ENCODE peak calls at places on chromosomes 2 and 18, in four cellular contexts. S is GM10248, K is Caki2, U is HFF-Myc. H is an unnamed sample.

GRCh38 chr18:50189160-50189559 is 5.8 kb downstream of the MYO5B start:
- DNase-seq in S (no peak), K (no peak), U (no peak), H (no peak)

GRCh38 chr2:240165034-240165433 is 24.6 kb upstream of the OTOS start:
- DNase-seq in S (no peak), K (no peak), U (no peak), H (no peak)

GRCh38 chr2:215755651-215756350 is 257.6 kb downstream of the MREG start:
- DNase-seq in S (no peak), K (no peak), U (no peak), H (no peak)

GRCh38 chr2:207231962-207232361 is 66.2 kb upstream of the KLF7 start:
- DNase-seq in S (no peak), K (no peak), U (no peak), H (no peak)

GRCh38 chr2:216426938-216427337 is 14.7 kb downstream of the SMARCAL1 start:
- DNase-seq in S (no peak), K (peak; percentile 15), U (no peak), H (no peak)

GRCh38 chr18:33820517-33821368 is 242.7 kb downstream of the ASXL3 start:
- DNase-seq in S (no peak), K (no peak), U (no peak), H (no peak)

GRCh38 chr18:74460825-74461224 is 3.7 kb upstream of the DIPK1C start:
- DNase-seq in S (no peak), K (no peak), U (no peak), H (no peak)

GRCh38 chr2:72864500-72864899 is 22.7 kb upstream of the SPR start:
- DNase-seq in S (peak; percentile 50), K (peak; percentile 52), U (no peak), H (no peak)

GRCh38 chr2:211611061-211611518 is 927.5 kb downstream of the ERBB4 start:
- DNase-seq in S (no peak), K (peak; percentile 12), U (no peak), H (no peak)

GRCh38 chr18:10057808-10058791 is 144.3 kb downstream of the VAPA start:
- DNase-seq in S (no peak), K (peak; percentile 19), U (peak; percentile 85), H (no peak)

GRCh38 chr2:221552282-221552681 is 19.8 kb downstream of the EPHA4 start:
- DNase-seq in S (no peak), K (no peak), U (no peak), H (no peak)

GRCh38 chr2:237702439-237703397 is 75.3 kb downstream of the LRRFIP1 start:
- DNase-seq in S (no peak), K (no peak), U (no peak), H (no peak)

GRCh38 chr2:149894226-149894625 is 306.7 kb upstream of the MMADHC start:
- DNase-seq in S (no peak), K (no peak), U (no peak), H (no peak)

GRCh38 chr2:54927751-54928615 is 122.3 kb downstream of the RTN4 start:
- DNase-seq in S (no peak), K (no peak), U (no peak), H (peak; percentile 33)

GRCh38 chr2:77336013-77336412 is 186.2 kb downstream of the LRRTM4 start:
- DNase-seq in S (no peak), K (no peak), U (no peak), H (no peak)

GRCh38 chr2:130156624-130157004 is 11.7 kb upstream of the CCDC74B start:
- DNase-seq in S (no peak), K (no peak), U (no peak), H (no peak)

GRCh38 chr2:62529758-62530157 is 23.8 kb upstream of the TMEM17 start:
- DNase-seq in S (no peak), K (no peak), U (no peak), H (no peak)

GRCh38 chr18:9348766-9349165 is 14.2 kb downstream of the TWSG1 start:
- DNase-seq in S (no peak), K (no peak), U (no peak), H (no peak)

GRCh38 chr2:26584656-26585055 is 56.5 kb downstream of the CIB4 start:
- DNase-seq in S (no peak), K (no peak), U (no peak), H (no peak)

GRCh38 chr18:61710082-61710620 is 182.7 kb downstream of the RNF152 start:
- DNase-seq in S (no peak), K (no peak), U (no peak), H (no peak)

GRCh38 chr2:230907361-230908093 is 17.5 kb downstream of the GPR55 start:
- DNase-seq in S (no peak), K (no peak), U (no peak), H (no peak)

GRCh38 chr2:39225564-39225963 is 18.2 kb downstream of the CDKL4 start:
- DNase-seq in S (no peak), K (no peak), U (no peak), H (no peak)

GRCh38 chr18:36843199-36843598 is 14.3 kb downstream of the KIAA1328 start:
- DNase-seq in S (no peak), K (no peak), U (no peak), H (no peak)

GRCh38 chr2:10006248-10007147 is 36.9 kb upstream of the KLF11 start:
- DNase-seq in S (no peak), K (peak; percentile 58), U (no peak), H (peak; percentile 6)

GRCh38 chr2:39696072-39696471 is 30.4 kb downstream of the TMEM178A start:
- DNase-seq in S (no peak), K (peak; percentile 35), U (peak; percentile 21), H (peak; percentile 65)

GRCh38 chr18:3321133-3321812 is 59.3 kb downstream of the MYL12B start:
- DNase-seq in S (no peak), K (peak; percentile 28), U (no peak), H (no peak)

GRCh38 chr2:37849908-37850307 is 75.2 kb upstream of the RMDN2 start:
- DNase-seq in S (no peak), K (no peak), U (no peak), H (no peak)

GRCh38 chr18:63586966-63587365 is at the start of gene SERPINB13:
- DNase-seq in S (no peak), K (no peak), U (no peak), H (no peak)

GRCh38 chr18:63440219-63440618 is 17.9 kb upstream of the VPS4B start:
- DNase-seq in S (no peak), K (no peak), U (no peak), H (peak; percentile 33)

GRCh38 chr2:64640153-64641044 is 13.3 kb downstream of the SERTAD2 start:
- DNase-seq in S (no peak), K (no peak), U (no peak), H (no peak)

GRCh38 chr2:214379227-214379626 is 31.6 kb upstream of the VWC2L start:
- DNase-seq in S (no peak), K (no peak), U (no peak), H (no peak)

GRCh38 chr2:84495539-84496146 is 20.7 kb upstream of the DNAH6 start:
- DNase-seq in S (peak; percentile 41), K (peak; percentile 54), U (peak; percentile 51), H (no peak)

GRCh38 chr2:15610430-15610952 is 18.8 kb downstream of the DDX1 start:
- DNase-seq in S (no peak), K (no peak), U (no peak), H (no peak)

GRCh38 chr2:223688094-223688835 is 86.1 kb upstream of the SCG2 start:
- DNase-seq in S (no peak), K (no peak), U (no peak), H (no peak)

GRCh38 chr18:10863026-10863425 is 286.3 kb downstream of the PIEZO2 start:
- DNase-seq in S (no peak), K (no peak), U (no peak), H (no peak)